ENCODE peak calls at places on chromosomes 13 and 19, in eight cellular contexts. A is HS-27A; G is kidney tubule cell; Z is stimulated activated CD8-positive, alpha-beta memory T cell treated with anti-CD3 and anti-CD28 coated beads, Interleukin-7, amount 100 ng/mL, for 24 hours; S is uterus; L is NCI-H1930; W is AG10803; Q is stimulated activated effector memory CD8-positive, alpha-beta T cell treated with anti-CD3 and anti-CD28 coated beads, Interleukin-12 subunit alpha, Interleukin-12 subunit beta, amount 100 ng/mL, for 72 hours. Y is an unnamed sample.
A peak's percentile ranks its signal among the peaks of the same experiment; 100 is the strongest.

GRCh38 chr19:384801-385169 is 24.2 kb downstream of the C2CD4C start:
- DNase-seq in A (no peak), G (peak; percentile 49), Z (no peak), S (no peak), L (no peak), W (no peak), Q (no peak), Y (no peak)

GRCh38 chr13:85278851-85279250 is 520.4 kb downstream of the SLITRK6 start:
- DNase-seq in A (no peak), G (no peak), Z (no peak), S (no peak), L (no peak), W (no peak), Q (no peak), Y (no peak)

GRCh38 chr13:30869491-30869890 is 36.6 kb upstream of the MEDAG start:
- DNase-seq in A (no peak), G (no peak), Z (no peak), S (peak; percentile 69), L (no peak), W (peak; percentile 53), Q (no peak), Y (no peak)

GRCh38 chr13:48424212-48424611 is 11.3 kb upstream of the LPAR6 start:
- DNase-seq in A (no peak), G (no peak), Z (no peak), S (no peak), L (no peak), W (no peak), Q (no peak), Y (no peak)

GRCh38 chr13:50081106-50081898 is 66.1 kb downstream of the KCNRG start:
- DNase-seq in A (no peak), G (peak; percentile 53), Z (peak; percentile 15), S (peak; percentile 36), L (peak; percentile 69), W (no peak), Q (peak; percentile 42), Y (peak; percentile 23)

GRCh38 chr19:48506138-48506733 is 5.4 kb downstream of the LMTK3 start:
- DNase-seq in A (no peak), G (peak; percentile 72), Z (no peak), S (no peak), L (no peak), W (peak; percentile 56), Q (no peak), Y (no peak)

GRCh38 chr13:23817136-23817535 is 72.1 kb downstream of the MIPEP start:
- DNase-seq in A (no peak), G (no peak), Z (no peak), S (no peak), L (no peak), W (no peak), Q (no peak), Y (no peak)

GRCh38 chr19:41421314-41421713 is 5.9 kb downstream of the B3GNT8 start:
- DNase-seq in A (no peak), G (no peak), Z (no peak), S (no peak), L (no peak), W (no peak), Q (no peak), Y (no peak)

GRCh38 chr13:43054803-43055802 is 31.7 kb downstream of the DNAJC15 start:
- DNase-seq in A (peak; percentile 29), G (peak; percentile 66), Z (no peak), S (peak; percentile 61), L (no peak), W (peak; percentile 67), Q (no peak), Y (no peak)

GRCh38 chr13:99211421-99212035 is 10.9 kb downstream of the UBAC2 start:
- DNase-seq in A (no peak), G (no peak), Z (no peak), S (no peak), L (no peak), W (no peak), Q (no peak), Y (no peak)

GRCh38 chr13:29046588-29046987 is 226.4 kb downstream of the MTUS2 start:
- DNase-seq in A (no peak), G (no peak), Z (no peak), S (no peak), L (no peak), W (no peak), Q (no peak), Y (no peak)

GRCh38 chr19:56712609-56713008 is 41.1 kb upstream of the ZNF835 start:
- DNase-seq in A (no peak), G (no peak), Z (no peak), S (no peak), L (peak; percentile 34), W (no peak), Q (no peak), Y (no peak)

GRCh38 chr13:77751513-77752456 is 54.3 kb downstream of the SLAIN1 start:
- DNase-seq in A (peak; percentile 3), G (peak; percentile 56), Z (no peak), S (no peak), L (no peak), W (peak; percentile 43), Q (peak; percentile 36), Y (peak; percentile 13)

GRCh38 chr19:19461671-19462622 is 53.4 kb downstream of the TSSK6 start:
- DNase-seq in A (no peak), G (peak; percentile 75), Z (no peak), S (peak; percentile 57), L (no peak), W (no peak), Q (no peak), Y (no peak)

GRCh38 chr19:38394488-38394887 is 6.0 kb downstream of the SPRED3 start:
- DNase-seq in A (no peak), G (peak; percentile 44), Z (peak; percentile 46), S (no peak), L (no peak), W (no peak), Q (peak; percentile 43), Y (peak; percentile 33)

GRCh38 chr19:21352830-21353229 is 6.0 kb upstream of the ZNF738 start:
- DNase-seq in A (no peak), G (no peak), Z (no peak), S (no peak), L (no peak), W (no peak), Q (no peak), Y (no peak)

GRCh38 chr13:28147489-28147888 is 9.1 kb downstream of the PAN3 start:
- DNase-seq in A (no peak), G (no peak), Z (no peak), S (no peak), L (no peak), W (no peak), Q (no peak), Y (no peak)

GRCh38 chr13:41268764-41269163 is 5.4 kb upstream of the MTRF1 start:
- DNase-seq in A (no peak), G (peak; percentile 47), Z (no peak), S (no peak), L (no peak), W (no peak), Q (no peak), Y (no peak)

GRCh38 chr19:33388817-33389573 is 15.5 kb downstream of the CEBPG start:
- DNase-seq in A (no peak), G (no peak), Z (no peak), S (peak; percentile 43), L (no peak), W (no peak), Q (no peak), Y (no peak)

GRCh38 chr19:2600914-2601870 is 101.3 kb downstream of the GNG7 start:
- DNase-seq in A (no peak), G (no peak), Z (no peak), S (no peak), L (no peak), W (no peak), Q (no peak), Y (no peak)

GRCh38 chr19:10736916-10737551 is 19.2 kb downstream of the DNM2 start:
- DNase-seq in A (no peak), G (no peak), Z (no peak), S (no peak), L (no peak), W (no peak), Q (no peak), Y (no peak)

GRCh38 chr13:29845440-29846056 is 4.9 kb downstream of the UBL3 start:
- DNase-seq in A (no peak), G (no peak), Z (no peak), S (no peak), L (no peak), W (peak; percentile 28), Q (no peak), Y (no peak)

GRCh38 chr13:79485014-79485441 is 4.1 kb downstream of the NDFIP2 start:
- DNase-seq in A (no peak), G (peak; percentile 95), Z (no peak), S (no peak), L (no peak), W (peak; percentile 90), Q (no peak), Y (no peak)

GRCh38 chr13:99043700-99044300 is 65.9 kb upstream of the DOCK9 start:
- DNase-seq in A (no peak), G (no peak), Z (no peak), S (no peak), L (no peak), W (no peak), Q (no peak), Y (no peak)

GRCh38 chr13:114142640-114143490 is 10.4 kb upstream of the RASA3 start:
- DNase-seq in A (no peak), G (peak; percentile 26), Z (no peak), S (no peak), L (no peak), W (no peak), Q (peak; percentile 55), Y (peak; percentile 89)

GRCh38 chr13:110279684-110280083 is 27.3 kb downstream of the COL4A1 start:
- DNase-seq in A (no peak), G (no peak), Z (no peak), S (no peak), L (no peak), W (no peak), Q (no peak), Y (no peak)

GRCh38 chr19:16473875-16474397 is 2.2 kb upstream of the EPS15L1 start:
- DNase-seq in A (no peak), G (no peak), Z (no peak), S (no peak), L (no peak), W (peak; percentile 34), Q (no peak), Y (no peak)

GRCh38 chr19:8526345-8527062 is 12.5 kb upstream of the ZNF414 start:
- DNase-seq in A (peak; percentile 46), G (peak; percentile 88), Z (no peak), S (peak; percentile 92), L (peak; percentile 69), W (peak; percentile 88), Q (no peak), Y (no peak)

GRCh38 chr13:59269476-59269875 is 894.3 kb downstream of the DIAPH3 start:
- DNase-seq in A (peak; percentile 24), G (peak; percentile 91), Z (no peak), S (no peak), L (no peak), W (peak; percentile 55), Q (no peak), Y (no peak)

GRCh38 chr19:36672368-36672767 is 5.7 kb upstream of the ZNF461 start:
- DNase-seq in A (no peak), G (no peak), Z (no peak), S (no peak), L (no peak), W (no peak), Q (no peak), Y (no peak)

GRCh38 chr19:49786432-49786831 is 19.6 kb downstream of the AP2A1 start:
- DNase-seq in A (no peak), G (peak; percentile 33), Z (no peak), S (peak; percentile 55), L (no peak), W (peak; percentile 60), Q (no peak), Y (no peak)

GRCh38 chr13:21717817-21718216 is 46.9 kb downstream of the FGF9 start:
- DNase-seq in A (no peak), G (peak; percentile 78), Z (no peak), S (no peak), L (no peak), W (no peak), Q (no peak), Y (no peak)

GRCh38 chr19:1063030-1063908 is 3.7 kb upstream of the ARHGAP45 start:
- DNase-seq in A (no peak), G (no peak), Z (no peak), S (no peak), L (no peak), W (no peak), Q (no peak), Y (peak; percentile 79)

GRCh38 chr13:67421475-67421874 is 191.3 kb upstream of the PCDH9 start:
- DNase-seq in A (no peak), G (no peak), Z (no peak), S (no peak), L (no peak), W (no peak), Q (no peak), Y (no peak)